ENCODE peak calls at places on chromosomes 13 and 19, in six cellular contexts. S, M, O, W, Z and R are unnamed samples.

GRCh38 chr19:17091758-17092333 is 16.3 kb downstream of the MYO9B start:
- DNase-seq in W (peak; percentile 44), S (peak; percentile 58), Z (no peak), O (peak; percentile 81), M (no peak), R (no peak)

GRCh38 chr13:34779171-34779570 is 162.9 kb upstream of the NBEA start:
- DNase-seq in M (no peak), O (no peak), Z (no peak), W (no peak), S (no peak), R (no peak)

GRCh38 chr13:76939215-76939614 is 9.1 kb upstream of the ACOD1 start:
- DNase-seq in M (no peak), Z (no peak), O (no peak), S (no peak), W (no peak), R (no peak)

GRCh38 chr13:100608906-100609305 is 20.3 kb upstream of the GGACT start:
- DNase-seq in M (no peak), Z (no peak), W (peak; percentile 41), S (no peak), O (no peak), R (no peak)

GRCh38 chr13:39961036-39961435 is 305.6 kb downstream of the COG6 start:
- DNase-seq in O (no peak), S (no peak), Z (no peak), M (no peak), W (no peak), R (no peak)

GRCh38 chr19:10568444-10568825 is 344 bp downstream of the CDKN2D start:
- DNase-seq in S (no peak), Z (no peak), M (peak; percentile 90), O (no peak), W (peak; percentile 62), R (no peak)

GRCh38 chr19:52237771-52238400 is 31.5 kb upstream of the ZNF766 start:
- DNase-seq in W (peak; percentile 53), M (peak; percentile 84), S (peak; percentile 45), Z (peak; percentile 68), O (peak; percentile 72), R (peak; percentile 25)

GRCh38 chr19:51066816-51067215 is 1.9 kb upstream of the KLK13 start:
- DNase-seq in O (no peak), M (no peak), S (no peak), Z (no peak), W (no peak), R (no peak)

GRCh38 chr13:107144432-107144831 is 576.5 kb upstream of the ARGLU1 start:
- DNase-seq in W (no peak), S (no peak), M (no peak), Z (no peak), O (no peak), R (no peak)

GRCh38 chr13:30033681-30034447 is 183.4 kb upstream of the UBL3 start:
- DNase-seq in W (no peak), Z (no peak), O (no peak), M (peak; percentile 17), S (no peak), R (no peak)

GRCh38 chr13:48896312-48896711 is 79.4 kb upstream of the FNDC3A start:
- DNase-seq in W (no peak), O (no peak), Z (no peak), S (no peak), M (no peak), R (no peak)

GRCh38 chr13:101258071-101258470 is 158.2 kb downstream of the NALCN start:
- DNase-seq in Z (no peak), O (no peak), S (no peak), W (no peak), M (peak; percentile 77), R (peak; percentile 41)

GRCh38 chr19:35355851-35356460 is 2.3 kb upstream of the FFAR3 start:
- DNase-seq in M (peak; percentile 49), S (no peak), O (peak; percentile 21), Z (no peak), W (no peak), R (no peak)

GRCh38 chr19:12270854-12271253 is 23.8 kb downstream of the ZNF44 start:
- DNase-seq in Z (no peak), O (no peak), W (no peak), M (no peak), S (no peak), R (no peak)

GRCh38 chr13:59771272-59771671 is 392.5 kb downstream of the DIAPH3 start:
- DNase-seq in O (no peak), Z (no peak), W (no peak), M (no peak), S (no peak), R (no peak)

GRCh38 chr19:48714759-48715261 is 4.7 kb downstream of the MAMSTR start:
- DNase-seq in W (peak; percentile 62), Z (no peak), S (no peak), M (no peak), O (no peak), R (no peak)

GRCh38 chr19:13835791-13836723 is 40.8 kb downstream of the ZSWIM4 start:
- DNase-seq in W (peak; percentile 29), Z (no peak), M (peak; percentile 47), O (peak; percentile 84), S (peak; percentile 48), R (no peak)

GRCh38 chr19:50820549-50821247 is 2.9 kb downstream of the KLK1 start:
- DNase-seq in O (no peak), S (no peak), Z (no peak), M (peak; percentile 73), W (peak; percentile 92), R (no peak)

GRCh38 chr19:55092423-55093318 is 17.0 kb downstream of the EPS8L1 start:
- DNase-seq in W (no peak), M (peak; percentile 90), O (no peak), S (no peak), Z (no peak), R (no peak)

GRCh38 chr13:24216176-24216575 is 55.7 kb downstream of the SPATA13 start:
- DNase-seq in W (no peak), Z (no peak), S (no peak), M (no peak), O (no peak), R (no peak)

GRCh38 chr13:89862691-89863036 is 1484.8 kb upstream of the MIR17HG start:
- DNase-seq in O (no peak), S (no peak), M (no peak), W (no peak), Z (no peak), R (no peak)

GRCh38 chr13:24039621-24040475 is 120.7 kb upstream of the SPATA13 start:
- DNase-seq in O (no peak), Z (no peak), M (no peak), S (peak; percentile 6), W (no peak), R (no peak)

GRCh38 chr19:58407658-58408151 is 744 bp upstream of the ZNF584 start:
- DNase-seq in O (peak; percentile 62), W (no peak), S (no peak), M (peak; percentile 69), Z (no peak), R (no peak)

GRCh38 chr13:32639502-32640105 is 53.4 kb downstream of the PDS5B start:
- DNase-seq in Z (peak; percentile 31), S (no peak), M (peak; percentile 63), O (peak; percentile 72), W (peak; percentile 48), R (peak; percentile 20)

GRCh38 chr19:41813911-41814310 is 17.5 kb downstream of the CEACAM3 start:
- DNase-seq in S (no peak), O (no peak), W (no peak), Z (no peak), M (no peak), R (no peak)

GRCh38 chr19:30344446-30345425 is 27.4 kb upstream of the ZNF536 start:
- DNase-seq in S (no peak), O (no peak), W (no peak), Z (no peak), M (no peak), R (no peak)

GRCh38 chr19:21569497-21569870 is 64.1 kb downstream of the ZNF429 start:
- DNase-seq in W (peak; percentile 57), O (no peak), Z (no peak), S (no peak), M (no peak), R (peak; percentile 50)

GRCh38 chr13:99062593-99062992 is 84.7 kb upstream of the DOCK9 start:
- DNase-seq in W (no peak), O (no peak), M (no peak), Z (peak; percentile 41), S (no peak), R (no peak)

GRCh38 chr13:50319603-50320296 is 304.5 kb downstream of the KCNRG start:
- DNase-seq in M (no peak), Z (no peak), W (peak; percentile 38), O (no peak), S (no peak), R (no peak)

GRCh38 chr13:95087746-95088305 is 213.4 kb downstream of the ABCC4 start:
- DNase-seq in M (no peak), O (no peak), S (no peak), W (no peak), Z (no peak), R (no peak)

GRCh38 chr19:41327499-41328156 is 17.7 kb downstream of the CCDC97 start:
- DNase-seq in S (peak; percentile 82), O (peak; percentile 87), M (peak; percentile 76), W (peak; percentile 81), Z (no peak), R (peak; percentile 94)

GRCh38 chr19:28727133-28727834 is 485.7 kb downstream of the UQCRFS1 start:
- DNase-seq in O (no peak), S (no peak), M (peak; percentile 87), Z (no peak), W (no peak), R (no peak)

GRCh38 chr13:23608704-23609413 is 38.6 kb downstream of the TNFRSF19 start:
- DNase-seq in S (peak; percentile 43), W (peak; percentile 25), Z (peak; percentile 40), M (no peak), O (no peak), R (no peak)

GRCh38 chr19:15373644-15374043 is 5.9 kb downstream of the AKAP8 start:
- DNase-seq in W (no peak), O (no peak), Z (no peak), M (no peak), S (no peak), R (no peak)
- H3K36me3 ChIP-seq in W (peaks cover 30% of the 10 kb centered on the region), O (peaks cover 51% of the 10 kb centered on the region), Z (no peaks in the 10 kb centered on the region), M (peaks cover 38% of the 10 kb centered on the region), S (peaks cover 11% of the 10 kb centered on the region), R (peaks cover 59% of the 10 kb centered on the region)

GRCh38 chr19:47372603-47373002 is 23.5 kb downstream of the DHX34 start:
- DNase-seq in M (no peak), S (no peak), O (no peak), Z (no peak), W (no peak), R (no peak)
- H3K36me3 ChIP-seq in M (peaks cover 71% of the 10 kb centered on the region), S (peaks cover 14% of the 10 kb centered on the region), O (peaks cover 49% of the 10 kb centered on the region), Z (no peaks in the 10 kb centered on the region), W (peaks cover 17% of the 10 kb centered on the region), R (peaks cover 76% of the 10 kb centered on the region)

GRCh38 chr13:19836472-19836871 is 27.0 kb downstream of the ZMYM5 start:
- DNase-seq in M (no peak), S (no peak), Z (no peak), O (no peak), W (no peak), R (no peak)
- H3K36me3 ChIP-seq in M (peaks cover 67% of the 10 kb centered on the region), S (peaks cover 16% of the 10 kb centered on the region), Z (no peaks in the 10 kb centered on the region), O (peaks cover 39% of the 10 kb centered on the region), W (no peaks in the 10 kb centered on the region), R (peaks cover 23% of the 10 kb centered on the region)

DNA sequence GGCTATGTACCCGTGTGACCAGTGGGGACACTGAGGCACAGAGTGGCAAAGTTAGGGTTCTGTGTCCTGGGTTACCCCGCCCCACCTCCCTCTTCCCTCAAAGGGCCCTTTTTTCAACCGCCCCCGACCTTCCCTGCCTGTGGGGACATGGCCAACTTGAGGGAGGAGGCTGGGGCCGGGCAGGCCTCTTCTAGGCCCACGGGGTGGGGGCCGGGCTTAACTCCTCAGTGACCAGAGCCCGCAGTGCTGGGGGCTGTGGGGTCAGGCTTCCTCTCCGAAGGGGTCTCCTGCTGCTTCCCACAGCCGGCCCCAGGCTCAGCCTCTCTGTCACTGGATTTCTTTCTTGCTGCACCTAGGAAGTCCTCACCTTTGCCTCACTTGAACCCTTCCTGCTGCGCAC is 23.9 kb downstream of the PIAS4 start:
- DNase-seq in O (no peak), S (no peak), M (no peak), Z (no peak), W (no peak), R (no peak)
- H3K36me3 ChIP-seq in O (peaks cover 31% of the 10 kb centered on the region), S (peaks cover 4% of the 10 kb centered on the region), M (peaks cover 17% of the 10 kb centered on the region), Z (no peaks in the 10 kb centered on the region), W (no peaks in the 10 kb centered on the region), R (peaks cover 44% of the 10 kb centered on the region)